ENCODE peak calls at places on chromosomes 12 and 14, in seven cellular contexts. P is OCI-LY7, B is lower lobe of right lung, L is DND-41, E is thoracic aorta, O is uterus, V is A549. F is an unnamed sample.

GRCh38 chr12:72089678-72090077 is 151.0 kb downstream of the TPH2 start:
- DNase-seq in P (no peak), B (no peak), L (no peak), E (no peak), O (no peak), V (no peak), F (no peak)

GRCh38 chr12:131033886-131034482 is 80.3 kb downstream of the ADGRD1 start:
- DNase-seq in P (no peak), B (no peak), L (no peak), E (no peak), O (no peak), V (no peak), F (no peak)

GRCh38 chr14:50944647-50945413 is 547 bp upstream of the PYGL start:
- DNase-seq in P (no peak), B (peak), L (no peak), E (peak), O (peak), V (peak), F (no peak)

GRCh38 chr14:88597601-88598000 is 34.8 kb downstream of the ZC3H14 start:
- DNase-seq in P (no peak), B (no peak), L (no peak), E (no peak), O (no peak), V (no peak), F (no peak)

GRCh38 chr14:74618078-74618952 is 6.3 kb upstream of the LTBP2 start:
- DNase-seq in P (peak), B (peak), L (peak), E (no peak), O (no peak), V (peak), F (no peak)

GRCh38 chr14:77040995-77041744 is 12.7 kb upstream of the IRF2BPL start:
- DNase-seq in P (no peak), B (no peak), L (peak), E (no peak), O (no peak), V (no peak), F (no peak)

GRCh38 chr14:102975662-102976061 is 53.2 kb downstream of the AMN start:
- DNase-seq in P (no peak), B (no peak), L (no peak), E (no peak), O (no peak), V (no peak), F (no peak)

GRCh38 chr14:51293149-51293925 is 53.3 kb downstream of the TMX1 start:
- DNase-seq in P (no peak), B (no peak), L (no peak), E (no peak), O (peak), V (no peak), F (no peak)

GRCh38 chr14:50666772-50667490 is 1.2 kb downstream of the SAV1 start:
- DNase-seq in P (peak), B (no peak), L (peak), E (no peak), O (peak), V (peak), F (no peak)

GRCh38 chr12:92107621-92108131 is 38.0 kb downstream of the BTG1 start:
- DNase-seq in P (no peak), B (no peak), L (no peak), E (no peak), O (no peak), V (no peak), F (peak)

GRCh38 chr12:64080319-64081008 is 141.6 kb downstream of the KICS2 start:
- DNase-seq in P (no peak), B (no peak), L (no peak), E (no peak), O (no peak), V (peak), F (no peak)

GRCh38 chr14:103104654-103105511 is 10.4 kb downstream of the EXOC3L4 start:
- DNase-seq in P (peak), B (peak), L (peak), E (no peak), O (no peak), V (peak), F (peak)

GRCh38 chr12:25388216-25388615 is 137.5 kb upstream of the KRAS start:
- DNase-seq in P (no peak), B (no peak), L (no peak), E (no peak), O (no peak), V (peak), F (no peak)

GRCh38 chr12:45762185-45763110 is 32.9 kb downstream of the ARID2 start:
- DNase-seq in P (peak), B (no peak), L (no peak), E (no peak), O (no peak), V (peak), F (no peak)

GRCh38 chr14:77228056-77228455 is 43.0 kb downstream of the NGB start:
- DNase-seq in P (no peak), B (no peak), L (no peak), E (no peak), O (no peak), V (no peak), F (no peak)

GRCh38 chr14:78196323-78196722 is 26.1 kb downstream of the NRXN3 start:
- DNase-seq in P (no peak), B (no peak), L (no peak), E (no peak), O (no peak), V (no peak), F (no peak)

GRCh38 chr12:133202493-133203343 is 21.4 kb downstream of the ZNF268 start:
- DNase-seq in P (peak), B (no peak), L (no peak), E (no peak), O (no peak), V (peak), F (no peak)

GRCh38 chr12:55797068-55797467 is 20.5 kb downstream of the SARNP start:
- DNase-seq in P (peak), B (no peak), L (peak), E (no peak), O (peak), V (peak), F (peak)

GRCh38 chr14:58637040-58637390 is 747 bp upstream of the DACT1 start:
- DNase-seq in P (no peak), B (no peak), L (no peak), E (peak), O (peak), V (peak), F (peak)

GRCh38 chr12:44616385-44616784 is 259.7 kb downstream of the NELL2 start:
- DNase-seq in P (no peak), B (no peak), L (no peak), E (no peak), O (no peak), V (no peak), F (no peak)

GRCh38 chr14:74627071-74627470 is 15.0 kb upstream of the LTBP2 start:
- DNase-seq in P (no peak), B (no peak), L (no peak), E (no peak), O (no peak), V (no peak), F (no peak)

GRCh38 chr14:86943391-86944365 is 1049.3 kb downstream of the GALC start:
- DNase-seq in P (no peak), B (no peak), L (no peak), E (no peak), O (no peak), V (no peak), F (no peak)

GRCh38 chr12:57093412-57094193 is 4.7 kb downstream of the NAB2 start:
- DNase-seq in P (peak), B (peak), L (peak), E (peak), O (peak), V (peak), F (peak)

GRCh38 chr14:78202178-78202577 is 32.0 kb downstream of the NRXN3 start:
- DNase-seq in P (peak), B (no peak), L (peak), E (no peak), O (no peak), V (no peak), F (no peak)

GRCh38 chr12:124527861-124528561 is 39.4 kb downstream of the NCOR2 start:
- DNase-seq in P (no peak), B (no peak), L (no peak), E (no peak), O (no peak), V (no peak), F (peak)

GRCh38 chr12:131041216-131041967 is 87.7 kb downstream of the ADGRD1 start:
- DNase-seq in P (no peak), B (peak), L (no peak), E (no peak), O (no peak), V (no peak), F (no peak)

GRCh38 chr14:23442721-23443356 is 7.4 kb upstream of the MYH7 start:
- DNase-seq in P (no peak), B (no peak), L (no peak), E (no peak), O (no peak), V (no peak), F (no peak)

GRCh38 chr12:93016752-93017350 is 87.8 kb upstream of the EEA1 start:
- DNase-seq in P (no peak), B (no peak), L (no peak), E (no peak), O (no peak), V (no peak), F (no peak)

DNA sequence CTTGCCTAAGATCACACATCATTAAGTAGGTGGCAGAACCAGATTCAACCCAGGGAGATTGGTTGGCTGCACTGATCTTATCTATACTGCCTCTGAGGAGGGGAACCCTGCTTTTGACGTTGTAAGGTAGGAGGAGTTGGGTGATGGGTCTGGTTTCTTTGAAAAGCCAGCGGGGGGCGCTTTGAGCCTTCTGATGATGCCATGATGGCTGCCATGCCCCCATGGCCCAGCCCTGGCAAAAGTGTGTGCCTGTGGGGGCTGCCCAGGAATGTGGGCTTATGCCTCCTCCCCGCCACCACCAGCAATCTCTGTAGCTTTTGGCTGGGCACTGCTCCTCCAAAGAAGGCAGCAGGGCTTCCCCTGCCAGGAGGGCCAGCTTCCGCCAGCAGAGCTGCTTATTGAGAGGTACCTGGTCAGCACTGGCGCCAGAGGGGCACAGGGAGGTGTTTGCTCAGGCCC is 224.3 kb downstream of the SLC41A2 start:
- DNase-seq in P (peak), B (peak), L (peak), E (no peak), O (no peak), V (peak), F (no peak)
- TF ChIP-seq CTCF in P (peak), B (peak), L (peak), E (peak), O (no peak), V (no peak), F (no peak)

DNA sequence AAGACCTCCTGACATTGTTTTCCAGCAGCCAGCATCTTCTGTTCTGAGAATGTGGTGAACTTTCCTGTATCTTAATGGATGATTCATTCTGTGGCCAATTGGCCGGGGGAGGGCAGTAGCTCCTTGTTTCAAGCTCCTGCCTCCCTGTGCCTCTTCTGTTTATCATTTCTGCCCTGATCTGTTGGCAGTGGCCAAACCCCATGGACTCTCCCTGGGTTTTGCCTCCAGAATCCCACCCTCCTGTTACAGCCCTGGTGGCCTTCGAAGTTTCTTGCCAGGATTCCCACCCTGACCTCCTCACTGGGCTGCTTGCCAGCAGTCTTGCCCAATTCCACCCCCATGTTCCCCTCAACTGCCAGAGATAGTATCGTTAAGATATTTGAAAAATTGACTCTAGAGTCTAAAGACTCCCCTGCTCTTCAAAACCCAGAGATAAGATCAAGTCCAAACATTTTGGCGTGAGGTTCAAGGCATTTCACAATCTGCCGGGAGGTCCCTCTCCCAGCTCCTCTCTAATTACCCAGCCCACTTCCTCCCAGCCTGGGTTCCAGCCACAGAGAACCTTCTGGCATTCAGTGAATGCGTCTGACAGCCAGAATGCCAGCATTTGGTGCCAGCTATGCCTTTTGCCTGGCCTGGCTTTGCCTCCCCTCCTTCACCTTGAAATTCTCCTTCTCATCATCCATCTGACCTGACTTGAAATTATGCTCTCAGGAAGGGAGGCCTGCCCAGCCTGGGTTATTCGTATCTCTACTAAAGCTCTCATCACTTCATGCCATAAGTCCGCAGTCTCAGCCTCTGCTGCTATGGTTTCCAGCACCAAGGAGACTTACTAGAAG is 37.7 kb upstream of the TXNRD1 start:
- DNase-seq in P (no peak), B (peak), L (peak), E (peak), O (peak), V (peak), F (no peak)
- TF ChIP-seq CTCF in P (peak), B (peak), L (no peak), E (peak), O (peak), V (peak), F (no peak)

GRCh38 chr12:116563262-116563661 is 4.1 kb downstream of the MAP1LC3B2 start:
- DNase-seq in P (no peak), B (no peak), L (no peak), E (no peak), O (no peak), V (no peak), F (no peak)
- TF ChIP-seq CTCF in P (no peak), B (no peak), L (no peak), E (no peak), O (no peak), V (no peak), F (no peak)

GRCh38 chr14:95185033-95185432 is 27.7 kb upstream of the DICER1 start:
- DNase-seq in P (no peak), B (no peak), L (no peak), E (no peak), O (no peak), V (no peak), F (no peak)
- TF ChIP-seq CTCF in P (no peak), B (no peak), L (no peak), E (no peak), O (no peak), V (no peak), F (no peak)

DNA sequence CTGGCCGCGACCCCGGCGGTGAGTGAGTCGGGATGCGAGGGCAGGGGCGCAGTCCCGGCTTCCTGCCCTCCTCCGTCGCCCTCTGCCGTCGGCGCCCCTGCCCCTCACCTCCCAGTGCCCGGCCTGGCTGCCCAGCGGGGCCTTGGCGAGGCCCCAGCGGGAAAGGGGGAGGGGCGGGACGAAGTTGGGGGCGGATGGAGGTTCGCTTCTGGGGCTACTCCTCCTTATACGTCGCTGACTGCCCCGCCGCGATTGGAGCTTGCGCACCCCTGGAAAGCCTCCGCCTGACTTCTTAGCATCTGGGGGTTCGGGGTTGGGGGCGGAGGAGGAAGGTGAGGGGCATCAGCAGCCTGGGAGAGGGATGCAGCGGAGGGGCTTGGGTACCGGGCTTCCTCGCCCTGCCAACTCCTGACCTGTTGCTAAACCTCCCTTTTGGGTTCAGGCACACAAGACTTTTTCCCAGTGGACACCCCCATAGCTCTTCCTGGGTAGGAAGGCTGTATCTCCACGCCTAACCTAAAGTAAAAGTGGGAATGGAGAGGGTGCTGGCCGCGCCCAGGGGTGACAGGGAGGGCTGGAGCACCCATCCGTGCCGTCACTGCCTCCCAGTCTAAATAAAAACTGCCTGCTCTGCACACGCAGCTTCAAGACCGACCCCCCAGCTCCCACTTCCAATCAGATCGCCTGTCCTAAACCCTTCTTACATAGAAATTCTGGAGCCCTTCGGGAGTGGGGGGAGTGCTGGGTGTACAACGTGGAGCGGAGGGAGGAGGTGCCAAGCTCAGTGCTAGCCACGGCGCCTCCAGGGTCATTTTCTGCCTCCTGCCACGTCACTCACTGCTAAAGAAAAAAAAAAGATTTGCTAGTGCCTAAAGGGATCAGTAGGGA is 585 bp downstream of the TMEM263 start:
- DNase-seq in P (peak), B (peak), L (peak), E (peak), O (peak), V (peak), F (peak)
- TF ChIP-seq CTCF in P (peak), B (peak), L (peak), E (peak), O (peak), V (peak), F (no peak)

GRCh38 chr12:11959117-11959823 is 111.5 kb upstream of the BCL2L14 start:
- DNase-seq in P (no peak), B (no peak), L (no peak), E (no peak), O (no peak), V (peak), F (no peak)

GRCh38 chr12:11961686-11962085 is 109.1 kb upstream of the BCL2L14 start:
- DNase-seq in P (no peak), B (no peak), L (no peak), E (no peak), O (no peak), V (no peak), F (no peak)

GRCh38 chr12:11954181-11954580 is 116.6 kb upstream of the BCL2L14 start:
- DNase-seq in P (peak), B (no peak), L (peak), E (no peak), O (no peak), V (no peak), F (no peak)

GRCh38 chr12:11962795-11963347 is 107.9 kb upstream of the BCL2L14 start:
- DNase-seq in P (peak), B (no peak), L (no peak), E (no peak), O (no peak), V (no peak), F (no peak)

GRCh38 chr12:11958216-11959091 is 112.3 kb upstream of the BCL2L14 start:
- DNase-seq in P (no peak), B (no peak), L (peak), E (no peak), O (no peak), V (peak), F (no peak)
- TF ChIP-seq CTCF in P (peak), B (no peak), L (peak), E (no peak), O (no peak), V (no peak), F (no peak)

DNA sequence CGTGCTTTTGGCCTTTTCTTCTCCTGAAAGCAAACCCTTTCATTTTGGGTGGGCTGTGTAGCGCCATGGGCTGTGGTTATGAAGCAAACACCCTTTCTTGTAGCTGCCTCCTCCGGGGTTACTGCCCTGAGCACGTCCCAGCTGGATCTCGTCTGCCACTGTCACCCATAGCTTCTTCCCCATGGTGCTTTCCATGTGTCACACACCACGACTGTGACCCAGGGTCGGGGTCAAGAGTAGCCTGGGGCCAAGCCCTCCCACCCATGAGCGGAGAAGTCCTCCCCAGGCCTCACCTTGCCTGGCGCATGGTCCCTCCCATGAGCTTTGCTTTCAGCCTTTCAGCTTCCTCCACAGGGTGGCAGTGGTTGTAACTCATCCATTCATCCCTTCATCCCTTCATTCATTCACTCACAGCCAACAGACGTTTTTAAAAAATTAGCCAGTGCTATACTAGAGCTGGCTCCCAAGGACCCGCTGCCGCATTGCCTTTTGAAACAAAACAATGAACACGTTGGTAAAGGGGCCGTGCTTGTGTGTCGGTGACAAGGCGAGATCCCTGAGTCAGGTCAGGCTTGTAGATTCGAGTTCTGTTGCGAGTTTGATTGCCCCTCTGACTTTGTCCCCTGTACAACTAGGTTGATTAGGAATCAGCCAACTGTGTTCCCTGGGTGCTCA is 29.5 kb downstream of the MEG3 start:
- DNase-seq in P (no peak), B (peak), L (no peak), E (no peak), O (no peak), V (peak), F (no peak)
- TF ChIP-seq CTCF in P (peak), B (no peak), L (peak), E (no peak), O (no peak), V (no peak), F (no peak)

GRCh38 chr14:37842106-37842505 is 246.7 kb downstream of the TTC6 start:
- DNase-seq in P (no peak), B (no peak), L (no peak), E (no peak), O (no peak), V (no peak), F (no peak)
- TF ChIP-seq CTCF in P (no peak), B (no peak), L (no peak), E (no peak), O (no peak), V (no peak), F (no peak)

F was measured in glutamatergic neuron.